ENCODE peak calls at places on chromosomes 2 and 18, in six cellular contexts. S is cardiac muscle cell, V is coronary artery, F is omental fat pad, L is endothelial cell, R is activated B cell treated with CpG ODN at 0.5 μM for 24 hours. Z is an unnamed sample.

GRCh38 chr18:9025104-9025838 is 77.2 kb upstream of the NDUFV2 start:
- DNase-seq in S (no peak), V (no peak), F (no peak), L (no peak), R (no peak), Z (no peak)

GRCh38 chr2:240457223-240458043 is 22.0 kb downstream of the GPC1 start:
- DNase-seq in S (no peak), V (no peak), F (no peak), L (no peak), R (no peak), Z (no peak)

GRCh38 chr18:55018602-55019001 is 59.3 kb upstream of the CCDC68 start:
- DNase-seq in S (no peak), V (no peak), F (no peak), L (no peak), R (no peak), Z (no peak)

GRCh38 chr2:34849827-34850226 is 1250.7 kb upstream of the FAM98A start:
- DNase-seq in S (no peak), V (no peak), F (no peak), L (no peak), R (no peak), Z (no peak)

GRCh38 chr2:30768036-30768686 is 39.1 kb downstream of the CAPN13 start:
- DNase-seq in S (no peak), V (peak), F (no peak), L (no peak), R (no peak), Z (no peak)

GRCh38 chr2:210660-211059 is 53.2 kb downstream of the SH3YL1 start:
- DNase-seq in S (peak), V (no peak), F (no peak), L (no peak), R (no peak), Z (no peak)

GRCh38 chr2:176193048-176193447 is 4.6 kb downstream of the HOXD1 start:
- DNase-seq in S (no peak), V (no peak), F (no peak), L (no peak), R (no peak), Z (no peak)

GRCh38 chr2:76197842-76198448 is 487.2 kb upstream of the GCFC2 start:
- DNase-seq in S (peak), V (no peak), F (peak), L (peak), R (no peak), Z (no peak)

GRCh38 chr2:38115216-38116012 is 39.5 kb upstream of the CYP1B1 start:
- DNase-seq in S (peak), V (no peak), F (peak), L (peak), R (peak), Z (peak)

GRCh38 chr2:23414876-23415275 is 29.9 kb downstream of the KLHL29 start:
- DNase-seq in S (no peak), V (no peak), F (no peak), L (no peak), R (no peak), Z (no peak)

GRCh38 chr2:132559326-132559725 is 110.7 kb downstream of the LYPD1 start:
- DNase-seq in S (no peak), V (no peak), F (no peak), L (no peak), R (no peak), Z (no peak)

GRCh38 chr2:105111365-105112150 is 73.7 kb downstream of the MRPS9 start:
- DNase-seq in S (no peak), V (no peak), F (no peak), L (no peak), R (no peak), Z (no peak)

GRCh38 chr2:198776616-198777406 is 680.9 kb downstream of the SATB2 start:
- DNase-seq in S (no peak), V (no peak), F (no peak), L (no peak), R (no peak), Z (no peak)

GRCh38 chr2:2641541-2642410 is 310.7 kb upstream of the MYT1L start:
- DNase-seq in S (no peak), V (peak), F (no peak), L (no peak), R (no peak), Z (no peak)

GRCh38 chr2:100906679-100907078 is 86.7 kb downstream of the NPAS2 start:
- DNase-seq in S (no peak), V (no peak), F (no peak), L (no peak), R (no peak), Z (no peak)

GRCh38 chr2:162123806-162124758 is 28.0 kb downstream of the GCG start:
- DNase-seq in S (peak), V (no peak), F (no peak), L (no peak), R (no peak), Z (no peak)

GRCh38 chr2:128573116-128573515 is 254.4 kb upstream of the HS6ST1 start:
- DNase-seq in S (no peak), V (no peak), F (no peak), L (no peak), R (no peak), Z (no peak)

GRCh38 chr2:102098756-102099155 is 43.8 kb upstream of the IL1R1 start:
- DNase-seq in S (no peak), V (no peak), F (no peak), L (no peak), R (no peak), Z (no peak)

GRCh38 chr2:157413342-157414035 is 30.4 kb downstream of the CYTIP start:
- DNase-seq in S (no peak), V (no peak), F (no peak), L (no peak), R (no peak), Z (no peak)

GRCh38 chr2:99841749-99842148 is 300.6 kb downstream of the AFF3 start:
- DNase-seq in S (no peak), V (no peak), F (no peak), L (no peak), R (no peak), Z (no peak)

DNA sequence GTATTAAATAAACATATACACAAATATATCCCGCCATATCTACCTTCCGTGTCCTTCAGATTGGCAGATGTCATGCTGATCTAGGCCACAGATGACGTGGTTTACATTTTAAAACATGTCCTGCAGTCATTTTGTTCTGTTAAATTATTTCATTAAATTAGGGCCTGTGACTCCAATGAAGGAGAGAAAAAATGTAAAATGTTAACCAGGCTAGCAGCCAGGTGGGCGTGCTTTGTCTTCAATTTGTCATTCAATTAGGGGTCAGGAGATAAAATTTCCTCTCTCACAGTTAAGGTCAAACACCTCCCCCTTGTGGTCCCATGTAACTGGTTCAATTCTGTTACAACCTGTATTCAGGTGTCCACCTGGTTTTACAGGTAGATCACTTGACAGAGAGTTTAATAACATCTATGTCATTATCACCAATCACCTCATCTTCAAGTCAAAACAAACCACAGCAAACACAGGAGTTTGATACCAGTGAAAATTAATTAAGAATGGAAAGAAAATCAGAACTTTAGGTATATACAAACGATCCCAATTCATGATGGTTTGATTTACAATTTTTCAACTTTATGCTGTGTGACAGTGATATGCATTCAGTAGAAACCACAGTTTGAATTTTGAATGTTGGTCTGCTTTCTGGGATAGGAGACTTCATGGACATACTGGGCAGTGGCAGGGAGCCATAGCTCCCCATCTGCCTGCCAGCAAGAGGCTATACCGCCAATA is 339.4 kb downstream of the CMPK2 start:
- DNase-seq in S (peak), V (no peak), F (no peak), L (peak), R (no peak), Z (no peak)
- TF ChIP-seq CTCF in S (no peak), V (no peak), F (no peak), L (peak), R (no peak), Z (no peak)

DNA sequence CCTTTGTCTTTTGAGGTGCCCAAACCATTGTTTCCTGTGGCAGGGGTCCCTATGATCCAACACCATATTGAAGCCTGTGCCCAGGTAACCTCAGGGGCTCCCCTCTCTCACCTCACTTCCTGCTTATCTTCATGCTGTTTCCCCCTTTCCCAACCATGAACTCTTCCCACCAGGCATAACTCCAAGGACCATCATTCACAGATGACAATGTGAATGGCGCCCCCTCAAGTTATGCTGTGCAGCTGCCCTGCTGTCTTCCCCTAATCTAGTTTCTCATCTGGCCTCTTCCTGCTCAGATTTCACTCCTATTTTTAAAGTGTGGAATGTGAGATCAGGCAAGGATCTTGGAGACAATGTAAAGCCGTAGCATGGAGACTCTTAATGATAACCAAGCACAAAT is 1.4 kb downstream of the GMPPA start:
- DNase-seq in S (no peak), V (no peak), F (no peak), L (no peak), R (no peak), Z (no peak)
- TF ChIP-seq CTCF in S (peak), V (no peak), F (no peak), L (no peak), R (no peak), Z (peak)

GRCh38 chr2:232367591-232368233 is 10.8 kb upstream of the ALPP start:
- DNase-seq in S (no peak), V (no peak), F (no peak), L (peak), R (no peak), Z (no peak)

GRCh38 chr2:232367016-232367415 is 11.5 kb upstream of the ALPP start:
- DNase-seq in S (no peak), V (no peak), F (no peak), L (no peak), R (no peak), Z (no peak)

GRCh38 chr2:232368311-232368731 is 10.2 kb upstream of the ALPP start:
- DNase-seq in S (no peak), V (no peak), F (no peak), L (no peak), R (no peak), Z (no peak)

GRCh38 chr2:232363784-232364615 is 14.6 kb upstream of the ALPP start:
- DNase-seq in S (no peak), V (no peak), F (no peak), L (no peak), R (no peak), Z (no peak)

GRCh38 chr2:232365621-232366321 is 12.8 kb upstream of the ALPP start:
- DNase-seq in S (no peak), V (no peak), F (no peak), L (peak), R (no peak), Z (no peak)
- TF ChIP-seq CTCF in S (peak), V (no peak), F (no peak), L (peak), R (no peak), Z (no peak)

GRCh38 chr2:126972272-126972626 is 73.6 kb downstream of the TEX51 start:
- DNase-seq in S (no peak), V (no peak), F (no peak), L (no peak), R (no peak), Z (no peak)
- TF ChIP-seq CTCF in S (no peak), V (peak), F (no peak), L (peak), R (no peak), Z (no peak)

DNA sequence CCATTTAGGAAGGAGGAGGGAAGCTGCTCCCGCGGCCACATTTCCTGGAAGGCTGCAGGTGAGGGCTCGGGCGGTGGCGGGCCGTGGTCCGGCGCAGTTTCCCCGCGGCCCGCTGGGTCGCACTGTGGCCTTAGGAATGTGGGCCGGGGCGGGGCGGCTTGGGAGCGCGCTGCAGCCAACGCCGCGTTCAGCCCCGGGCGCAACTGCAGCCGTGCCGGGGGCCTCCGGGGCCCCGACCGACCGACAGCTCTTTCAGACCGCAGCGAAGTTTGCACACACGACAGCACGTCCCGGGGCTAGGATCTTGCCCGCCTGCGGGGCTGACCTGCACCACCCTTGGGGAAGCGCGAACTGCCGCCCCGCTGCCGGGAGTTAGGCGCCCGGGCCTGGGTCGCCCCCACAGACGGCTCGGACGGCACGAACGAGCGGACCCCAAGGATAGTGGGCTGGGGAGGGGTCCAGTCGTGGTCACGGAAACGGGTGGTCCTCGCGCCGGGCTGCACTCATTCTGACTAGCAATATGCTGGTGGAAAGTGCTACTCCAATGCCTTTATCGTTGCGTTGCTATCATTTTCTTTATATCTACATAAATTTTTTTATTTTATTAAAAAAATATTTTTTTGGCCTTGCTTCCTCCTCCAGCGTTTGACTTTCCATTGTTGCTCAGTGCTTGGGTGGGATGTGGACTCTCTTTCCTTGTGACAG is 70.0 kb upstream of the DLX2 start:
- DNase-seq in S (peak), V (no peak), F (no peak), L (peak), R (no peak), Z (peak)
- TF ChIP-seq CTCF in S (peak), V (peak), F (peak), L (peak), R (no peak), Z (peak)

Z was measured in D721Med.